ENCODE peak calls at places on chromosomes 7 and 10, in seven cellular contexts. One of them, this sample, is unnamed.

GRCh38 chr10:11602919-11603523 is 8.4 kb downstream of the USP6NL start:
- DNase-seq in kidney epithelial cell: no peak
- DNase-seq in germinal center: no peak
- DNase-seq in iris pigment epithelial cell: peak
- DNase-seq in T-helper 1 cell: no peak
- DNase-seq in left ventricle myocardium inferior: no peak
- DNase-seq in fibroblast of villous mesenchyme: peak
- DNase-seq in this sample: peak

GRCh38 chr10:43127447-43127846 is 10.8 kb upstream of the CSGALNACT2 start:
- DNase-seq in kidney epithelial cell: no peak
- DNase-seq in germinal center: no peak
- DNase-seq in iris pigment epithelial cell: no peak
- DNase-seq in T-helper 1 cell: no peak
- DNase-seq in left ventricle myocardium inferior: no peak
- DNase-seq in fibroblast of villous mesenchyme: no peak
- DNase-seq in this sample: no peak

GRCh38 chr10:86367339-86367951 is 850 bp upstream of the GRID1 start:
- DNase-seq in kidney epithelial cell: no peak
- DNase-seq in germinal center: no peak
- DNase-seq in iris pigment epithelial cell: no peak
- DNase-seq in T-helper 1 cell: peak
- DNase-seq in left ventricle myocardium inferior: no peak
- DNase-seq in fibroblast of villous mesenchyme: peak
- DNase-seq in this sample: no peak

GRCh38 chr7:117274951-117275350 is 47.9 kb downstream of the WNT2 start:
- DNase-seq in kidney epithelial cell: no peak
- DNase-seq in germinal center: no peak
- DNase-seq in iris pigment epithelial cell: no peak
- DNase-seq in T-helper 1 cell: no peak
- DNase-seq in left ventricle myocardium inferior: no peak
- DNase-seq in fibroblast of villous mesenchyme: no peak
- DNase-seq in this sample: no peak

GRCh38 chr7:5543361-5543760 is 119.7 kb upstream of the TNRC18 start:
- DNase-seq in kidney epithelial cell: no peak
- DNase-seq in germinal center: no peak
- DNase-seq in iris pigment epithelial cell: peak
- DNase-seq in T-helper 1 cell: no peak
- DNase-seq in left ventricle myocardium inferior: no peak
- DNase-seq in fibroblast of villous mesenchyme: no peak
- DNase-seq in this sample: no peak

GRCh38 chr10:69362471-69362954 is 54.2 kb downstream of the TACR2 start:
- DNase-seq in kidney epithelial cell: no peak
- DNase-seq in germinal center: no peak
- DNase-seq in iris pigment epithelial cell: peak
- DNase-seq in T-helper 1 cell: no peak
- DNase-seq in left ventricle myocardium inferior: peak
- DNase-seq in fibroblast of villous mesenchyme: peak
- DNase-seq in this sample: no peak

GRCh38 chr7:151448261-151449252 is 8.6 kb upstream of the CRYGN start:
- DNase-seq in kidney epithelial cell: no peak
- DNase-seq in germinal center: peak
- DNase-seq in iris pigment epithelial cell: peak
- DNase-seq in T-helper 1 cell: peak
- DNase-seq in left ventricle myocardium inferior: peak
- DNase-seq in fibroblast of villous mesenchyme: peak
- DNase-seq in this sample: no peak

GRCh38 chr10:35446439-35446838 is 110.1 kb downstream of the CCNY start:
- DNase-seq in kidney epithelial cell: no peak
- DNase-seq in germinal center: no peak
- DNase-seq in iris pigment epithelial cell: no peak
- DNase-seq in T-helper 1 cell: no peak
- DNase-seq in left ventricle myocardium inferior: no peak
- DNase-seq in fibroblast of villous mesenchyme: no peak
- DNase-seq in this sample: no peak

GRCh38 chr10:122561212-122561611 is 658 bp downstream of the DMBT1 start:
- DNase-seq in kidney epithelial cell: peak
- DNase-seq in germinal center: no peak
- DNase-seq in iris pigment epithelial cell: no peak
- DNase-seq in T-helper 1 cell: no peak
- DNase-seq in left ventricle myocardium inferior: no peak
- DNase-seq in fibroblast of villous mesenchyme: no peak
- DNase-seq in this sample: no peak

GRCh38 chr10:42941790-42942189 is 135.1 kb upstream of the RET start:
- DNase-seq in kidney epithelial cell: no peak
- DNase-seq in germinal center: no peak
- DNase-seq in iris pigment epithelial cell: no peak
- DNase-seq in T-helper 1 cell: no peak
- DNase-seq in left ventricle myocardium inferior: no peak
- DNase-seq in fibroblast of villous mesenchyme: no peak
- DNase-seq in this sample: no peak

GRCh38 chr10:93063977-93064660 is 3.5 kb downstream of the CYP26C1 start:
- DNase-seq in kidney epithelial cell: no peak
- DNase-seq in germinal center: no peak
- DNase-seq in iris pigment epithelial cell: no peak
- DNase-seq in T-helper 1 cell: no peak
- DNase-seq in left ventricle myocardium inferior: no peak
- DNase-seq in fibroblast of villous mesenchyme: no peak
- DNase-seq in this sample: no peak

GRCh38 chr10:69963178-69963834 is 89.3 kb upstream of the MACROH2A2 start:
- DNase-seq in kidney epithelial cell: no peak
- DNase-seq in germinal center: no peak
- DNase-seq in iris pigment epithelial cell: no peak
- DNase-seq in T-helper 1 cell: no peak
- DNase-seq in left ventricle myocardium inferior: no peak
- DNase-seq in fibroblast of villous mesenchyme: no peak
- DNase-seq in this sample: no peak

GRCh38 chr7:51261950-51262795 is 54.4 kb downstream of the COBL start:
- DNase-seq in kidney epithelial cell: no peak
- DNase-seq in germinal center: no peak
- DNase-seq in iris pigment epithelial cell: no peak
- DNase-seq in T-helper 1 cell: no peak
- DNase-seq in left ventricle myocardium inferior: no peak
- DNase-seq in fibroblast of villous mesenchyme: no peak
- DNase-seq in this sample: no peak

GRCh38 chr10:77289790-77290189 is 347.8 kb downstream of the KCNMA1 start:
- DNase-seq in kidney epithelial cell: no peak
- DNase-seq in germinal center: no peak
- DNase-seq in iris pigment epithelial cell: peak
- DNase-seq in T-helper 1 cell: no peak
- DNase-seq in left ventricle myocardium inferior: no peak
- DNase-seq in fibroblast of villous mesenchyme: peak
- DNase-seq in this sample: no peak

GRCh38 chr10:73887038-73888015 is 13.0 kb upstream of the CAMK2G start:
- DNase-seq in kidney epithelial cell: no peak
- DNase-seq in germinal center: peak
- DNase-seq in iris pigment epithelial cell: peak
- DNase-seq in T-helper 1 cell: no peak
- DNase-seq in left ventricle myocardium inferior: peak
- DNase-seq in fibroblast of villous mesenchyme: peak
- DNase-seq in this sample: peak

GRCh38 chr10:71014021-71014782 is 125.8 kb upstream of the PCBD1 start:
- DNase-seq in kidney epithelial cell: no peak
- DNase-seq in germinal center: no peak
- DNase-seq in iris pigment epithelial cell: no peak
- DNase-seq in T-helper 1 cell: no peak
- DNase-seq in left ventricle myocardium inferior: peak
- DNase-seq in fibroblast of villous mesenchyme: no peak
- DNase-seq in this sample: no peak

GRCh38 chr10:80739963-80740715 is 202.4 kb downstream of the SH2D4B start:
- DNase-seq in kidney epithelial cell: no peak
- DNase-seq in germinal center: no peak
- DNase-seq in iris pigment epithelial cell: no peak
- DNase-seq in T-helper 1 cell: no peak
- DNase-seq in left ventricle myocardium inferior: no peak
- DNase-seq in fibroblast of villous mesenchyme: no peak
- DNase-seq in this sample: peak

GRCh38 chr10:36253731-36254130 is 611.6 kb upstream of the FZD8 start:
- DNase-seq in kidney epithelial cell: no peak
- DNase-seq in germinal center: no peak
- DNase-seq in iris pigment epithelial cell: no peak
- DNase-seq in T-helper 1 cell: no peak
- DNase-seq in left ventricle myocardium inferior: no peak
- DNase-seq in fibroblast of villous mesenchyme: peak
- DNase-seq in this sample: no peak

GRCh38 chr10:128147669-128148068 is 21.4 kb upstream of the MKI67 start:
- DNase-seq in kidney epithelial cell: no peak
- DNase-seq in germinal center: no peak
- DNase-seq in iris pigment epithelial cell: peak
- DNase-seq in T-helper 1 cell: no peak
- DNase-seq in left ventricle myocardium inferior: no peak
- DNase-seq in fibroblast of villous mesenchyme: peak
- DNase-seq in this sample: no peak

GRCh38 chr10:89327803-89328441 is at the start of gene IFIT3:
- DNase-seq in kidney epithelial cell: no peak
- DNase-seq in germinal center: peak
- DNase-seq in iris pigment epithelial cell: peak
- DNase-seq in T-helper 1 cell: no peak
- DNase-seq in left ventricle myocardium inferior: peak
- DNase-seq in fibroblast of villous mesenchyme: peak
- DNase-seq in this sample: peak

GRCh38 chr10:35559416-35559815 is 45.7 kb upstream of the GJD4 start:
- DNase-seq in kidney epithelial cell: no peak
- DNase-seq in germinal center: no peak
- DNase-seq in iris pigment epithelial cell: no peak
- DNase-seq in T-helper 1 cell: no peak
- DNase-seq in left ventricle myocardium inferior: no peak
- DNase-seq in fibroblast of villous mesenchyme: no peak
- DNase-seq in this sample: no peak

GRCh38 chr10:13536674-13537366 is 8.0 kb upstream of the BEND7 start:
- DNase-seq in kidney epithelial cell: peak
- DNase-seq in germinal center: peak
- DNase-seq in iris pigment epithelial cell: peak
- DNase-seq in T-helper 1 cell: no peak
- DNase-seq in left ventricle myocardium inferior: peak
- DNase-seq in fibroblast of villous mesenchyme: peak
- DNase-seq in this sample: peak

GRCh38 chr10:48390933-48391845 is 84.7 kb downstream of the MAPK8 start:
- DNase-seq in kidney epithelial cell: peak
- DNase-seq in germinal center: no peak
- DNase-seq in iris pigment epithelial cell: peak
- DNase-seq in T-helper 1 cell: no peak
- DNase-seq in left ventricle myocardium inferior: no peak
- DNase-seq in fibroblast of villous mesenchyme: peak
- DNase-seq in this sample: peak

This sample was measured in SW480.